ENCODE peak calls at places on chromosomes 1 and 21, in four cellular contexts. S is body of pancreas, Z is colonic mucosa, G is mammary epithelial cell. B is an unnamed sample.

GRCh38 chr1:109620396-109620817 is 770 bp downstream of the AMPD2 start:
- DNase-seq in S (no peak), Z (peak; percentile 67), G (peak; percentile 40), B (peak; percentile 66)

GRCh38 chr21:32406405-32406804 is 6.1 kb upstream of the EVA1C start:
- DNase-seq in S (no peak), Z (peak; percentile 69), G (peak; percentile 37), B (no peak)

GRCh38 chr1:20634594-20635084 is 1.4 kb downstream of the PINK1 start:
- DNase-seq in S (peak; percentile 64), Z (peak; percentile 66), G (peak; percentile 70), B (peak; percentile 62)

GRCh38 chr1:49298304-49298703 is 521.6 kb upstream of the BEND5 start:
- DNase-seq in S (peak; percentile 40), Z (no peak), G (no peak), B (no peak)

GRCh38 chr1:239308701-239309333 is 77.6 kb upstream of the CHRM3 start:
- DNase-seq in S (peak; percentile 75), Z (peak; percentile 66), G (peak; percentile 2), B (no peak)

GRCh38 chr1:2962541-2962940 is 58.7 kb upstream of the ACTRT2 start:
- DNase-seq in S (no peak), Z (no peak), G (no peak), B (no peak)

GRCh38 chr1:184866991-184867788 is 107.1 kb downstream of the NIBAN1 start:
- DNase-seq in S (no peak), Z (no peak), G (peak; percentile 98), B (no peak)

GRCh38 chr1:155982106-155982505 is 3.8 kb upstream of the ARHGEF2 start:
- DNase-seq in S (no peak), Z (no peak), G (no peak), B (peak; percentile 26)

GRCh38 chr1:167548059-167548932 is 5.3 kb downstream of the CREG1 start:
- DNase-seq in S (no peak), Z (no peak), G (peak; percentile 69), B (no peak)

GRCh38 chr21:42307106-42307505 is 8.1 kb downstream of the TFF3 start:
- DNase-seq in S (no peak), Z (no peak), G (no peak), B (no peak)

GRCh38 chr1:198121058-198121829 is 35.6 kb upstream of the NEK7 start:
- DNase-seq in S (no peak), Z (no peak), G (peak; percentile 84), B (peak; percentile 47)

GRCh38 chr1:198117267-198117666 is 39.5 kb upstream of the NEK7 start:
- DNase-seq in S (no peak), Z (no peak), G (no peak), B (no peak)

GRCh38 chr1:198122693-198123092 is 34.1 kb upstream of the NEK7 start:
- DNase-seq in S (no peak), Z (no peak), G (no peak), B (no peak)

GRCh38 chr1:198116469-198116868 is 40.3 kb upstream of the NEK7 start:
- DNase-seq in S (no peak), Z (no peak), G (no peak), B (no peak)

DNA sequence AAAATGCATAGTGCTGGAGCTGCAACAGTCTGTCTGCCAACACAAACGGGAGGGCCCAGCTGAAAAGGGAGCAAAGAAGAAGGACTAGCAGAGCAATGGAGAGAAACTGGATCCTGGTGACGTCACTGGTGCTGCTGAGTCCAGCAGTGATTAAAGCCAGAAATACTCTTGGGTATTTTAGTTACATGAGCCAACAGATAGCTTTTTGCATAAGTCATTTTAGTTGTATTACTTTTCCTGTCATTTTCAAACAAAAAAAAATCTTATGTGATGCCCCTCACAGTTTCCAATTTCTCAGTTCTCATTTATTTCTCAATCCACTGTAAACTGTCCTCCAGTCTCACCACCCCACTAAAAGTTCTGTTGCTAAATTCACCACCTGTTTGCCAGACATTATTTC is 38.7 kb upstream of the NEK7 start:
- DNase-seq in S (peak; percentile 21), Z (peak; percentile 21), G (peak; percentile 10), B (peak; percentile 81)
- H3K4me1 ChIP-seq in S (no peaks in the 10 kb centered on the region), Z (no peaks in the 10 kb centered on the region), G (peaks cover 14% of the 10 kb centered on the region), B (no peaks in the 10 kb centered on the region)

DNA sequence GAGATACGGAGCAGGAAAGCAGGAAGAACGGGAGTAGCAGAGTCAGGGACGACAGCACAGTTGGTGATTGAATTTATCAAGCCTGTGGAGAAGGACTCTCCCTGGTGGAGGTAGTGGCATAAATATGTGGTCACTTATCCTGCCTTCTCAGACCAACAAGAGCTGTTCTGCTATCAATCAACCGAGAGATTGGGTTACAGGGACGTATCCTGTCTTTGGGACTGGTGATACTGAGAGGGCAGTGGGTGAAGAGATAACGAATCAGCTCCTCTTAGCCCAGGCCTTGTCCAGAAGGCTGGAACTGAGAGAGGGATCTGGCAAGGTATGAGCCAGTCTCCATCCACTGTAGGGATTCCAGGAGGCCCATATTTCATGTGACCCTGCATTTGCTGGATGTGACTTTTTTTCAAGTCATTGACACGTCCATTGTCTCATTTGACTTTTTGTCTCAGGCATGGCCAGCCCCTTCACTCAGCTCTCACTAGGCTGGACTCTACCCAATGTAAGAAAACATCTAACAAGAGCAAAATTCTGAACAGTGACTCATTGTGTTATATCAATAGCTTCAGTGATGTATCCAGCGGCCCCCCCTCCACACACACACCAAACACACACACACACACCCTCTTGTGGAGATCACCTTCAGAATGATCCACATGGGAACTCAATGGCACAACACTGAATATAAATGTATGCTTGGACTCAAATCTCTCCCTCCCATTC is 11.3 kb downstream of the C1orf116 start:
- DNase-seq in S (no peak), Z (no peak), G (peak; percentile 83), B (no peak)
- H3K27ac ChIP-seq in S (peak overlapping the region; percentile 42), Z (no peak overlapping the region), G (peak overlapping the region; percentile 100), B (no peak overlapping the region)

GRCh38 chr1:232428781-232429530 is 201.0 kb downstream of the SIPA1L2 start:
- DNase-seq in S (no peak), Z (no peak), G (no peak), B (no peak)
- H3K4me1 ChIP-seq in S (no peaks in the 10 kb centered on the region), Z (no peaks in the 10 kb centered on the region), G (no peaks in the 10 kb centered on the region), B (peaks cover 44% of the 10 kb centered on the region)

GRCh38 chr1:31627301-31627929 is 9.9 kb downstream of the HCRTR1 start:
- DNase-seq in S (peak; percentile 67), Z (peak; percentile 33), G (peak; percentile 33), B (peak; percentile 75)
- H3K27ac ChIP-seq in S (peak overlapping the region; percentile 76), Z (no peak overlapping the region), G (no peak overlapping the region), B (peak overlapping the region; percentile 85)